ENCODE peak calls at places on chromosomes 12 and 14, in seven cellular contexts. U is A549, R is body of pancreas, K is GM12892, B is prostate gland, H is vagina, S is testis. Q is an unnamed sample.

GRCh38 chr14:92610849-92611271 is 97.3 kb downstream of the RIN3 start:
- DNase-seq in U (no peak), R (no peak), K (no peak), B (no peak), H (no peak), S (no peak), Q (no peak)

GRCh38 chr12:79555006-79555925 is 135.5 kb downstream of the PAWR start:
- DNase-seq in U (no peak), R (no peak), K (no peak), B (no peak), H (no peak), S (no peak), Q (no peak)

GRCh38 chr12:53452159-53453077 is 516 bp downstream of the PCBP2 start:
- DNase-seq in U (peak), R (peak), K (peak), B (peak), H (no peak), S (peak), Q (peak)

GRCh38 chr12:127146991-127147718 is 1119.8 kb upstream of the TMEM132C start:
- DNase-seq in U (no peak), R (no peak), K (no peak), B (no peak), H (no peak), S (no peak), Q (no peak)

GRCh38 chr12:15534322-15534721 is 212.0 kb downstream of the PTPRO start:
- DNase-seq in U (no peak), R (no peak), K (no peak), B (no peak), H (no peak), S (no peak), Q (no peak)

GRCh38 chr14:99549684-99550083 is 54.3 kb downstream of the CCDC85C start:
- DNase-seq in U (no peak), R (no peak), K (no peak), B (no peak), H (no peak), S (peak), Q (no peak)

GRCh38 chr12:124915249-124916236 is 1.1 kb upstream of the UBC start:
- DNase-seq in U (no peak), R (peak), K (no peak), B (peak), H (no peak), S (peak), Q (no peak)

GRCh38 chr14:61561657-61562276 is 133.5 kb upstream of the HIF1A start:
- DNase-seq in U (peak), R (peak), K (no peak), B (peak), H (no peak), S (peak), Q (no peak)

GRCh38 chr12:51827925-51828818 is 20.3 kb downstream of the FIGNL2 start:
- DNase-seq in U (no peak), R (no peak), K (no peak), B (no peak), H (no peak), S (no peak), Q (peak)

GRCh38 chr12:85076688-85077430 is 40.7 kb downstream of the LRRIQ1 start:
- DNase-seq in U (peak), R (no peak), K (no peak), B (peak), H (no peak), S (no peak), Q (peak)

GRCh38 chr12:84058136-84058535 is 854.5 kb downstream of the SLC6A15 start:
- DNase-seq in U (no peak), R (no peak), K (no peak), B (no peak), H (no peak), S (peak), Q (no peak)

GRCh38 chr12:128557231-128557630 is 266.5 kb downstream of the SLC15A4 start:
- DNase-seq in U (no peak), R (no peak), K (no peak), B (no peak), H (no peak), S (no peak), Q (no peak)

GRCh38 chr14:78763746-78764145 is 593.6 kb downstream of the NRXN3 start:
- DNase-seq in U (no peak), R (no peak), K (no peak), B (no peak), H (no peak), S (no peak), Q (no peak)

GRCh38 chr12:43550831-43551270 is 1.2 kb downstream of the ADAMTS20 start:
- DNase-seq in U (no peak), R (no peak), K (no peak), B (no peak), H (no peak), S (no peak), Q (no peak)

GRCh38 chr12:3004655-3005565 is 45.7 kb downstream of the TEAD4 start:
- DNase-seq in U (peak), R (no peak), K (peak), B (no peak), H (no peak), S (no peak), Q (no peak)

GRCh38 chr12:5904441-5904840 is 40.6 kb downstream of the ANO2 start:
- DNase-seq in U (no peak), R (no peak), K (no peak), B (no peak), H (peak), S (no peak), Q (no peak)

GRCh38 chr12:89566615-89567014 is 40.8 kb upstream of the POC1B start:
- DNase-seq in U (no peak), R (no peak), K (no peak), B (no peak), H (no peak), S (no peak), Q (no peak)

GRCh38 chr12:13435535-13435934 is 239.0 kb downstream of the EMP1 start:
- DNase-seq in U (no peak), R (no peak), K (no peak), B (no peak), H (no peak), S (no peak), Q (no peak)

GRCh38 chr14:51792819-51793218 is 67.6 kb upstream of the GNG2 start:
- DNase-seq in U (no peak), R (no peak), K (no peak), B (no peak), H (no peak), S (no peak), Q (no peak)

GRCh38 chr12:124392271-124392990 is 97.5 kb downstream of the RFLNA start:
- DNase-seq in U (peak), R (no peak), K (no peak), B (no peak), H (no peak), S (no peak), Q (peak)

GRCh38 chr12:126464157-126464556 is 1398.9 kb downstream of the AACS start:
- DNase-seq in U (no peak), R (no peak), K (no peak), B (no peak), H (no peak), S (no peak), Q (no peak)

GRCh38 chr12:89073659-89074058 is 278.6 kb downstream of the DUSP6 start:
- DNase-seq in U (no peak), R (no peak), K (no peak), B (no peak), H (no peak), S (no peak), Q (no peak)

GRCh38 chr14:32426596-32427408 is 97.7 kb downstream of the AKAP6 start:
- DNase-seq in U (no peak), R (no peak), K (no peak), B (no peak), H (no peak), S (no peak), Q (no peak)

GRCh38 chr12:5927732-5928516 is 17.1 kb downstream of the ANO2 start:
- DNase-seq in U (no peak), R (no peak), K (no peak), B (no peak), H (no peak), S (no peak), Q (no peak)

GRCh38 chr12:25852792-25853191 is 105.7 kb upstream of the RASSF8 start:
- DNase-seq in U (no peak), R (no peak), K (no peak), B (no peak), H (no peak), S (no peak), Q (no peak)

GRCh38 chr14:51518681-51519080 is 133.0 kb upstream of the FRMD6 start:
- DNase-seq in U (no peak), R (no peak), K (no peak), B (no peak), H (no peak), S (no peak), Q (no peak)

GRCh38 chr12:45575417-45575816 is 154.1 kb upstream of the ARID2 start:
- DNase-seq in U (no peak), R (no peak), K (no peak), B (no peak), H (no peak), S (no peak), Q (no peak)

GRCh38 chr12:126747530-126748149 is 1519.3 kb upstream of the TMEM132C start:
- DNase-seq in U (peak), R (peak), K (no peak), B (no peak), H (no peak), S (peak), Q (peak)

GRCh38 chr14:25836647-25837046 is 761.2 kb downstream of the NOVA1 start:
- DNase-seq in U (no peak), R (no peak), K (no peak), B (no peak), H (no peak), S (no peak), Q (no peak)

GRCh38 chr12:131892711-131893604 is 1.5 kb upstream of the ULK1 start:
- DNase-seq in U (peak), R (no peak), K (no peak), B (no peak), H (no peak), S (no peak), Q (peak)

GRCh38 chr12:52090291-52090690 is 10.8 kb downstream of the SMIM41 start:
- DNase-seq in U (no peak), R (no peak), K (no peak), B (no peak), H (no peak), S (no peak), Q (no peak)

GRCh38 chr12:40010899-40011774 is 94.7 kb downstream of the SLC2A13 start:
- DNase-seq in U (peak), R (peak), K (peak), B (peak), H (no peak), S (peak), Q (peak)

DNA sequence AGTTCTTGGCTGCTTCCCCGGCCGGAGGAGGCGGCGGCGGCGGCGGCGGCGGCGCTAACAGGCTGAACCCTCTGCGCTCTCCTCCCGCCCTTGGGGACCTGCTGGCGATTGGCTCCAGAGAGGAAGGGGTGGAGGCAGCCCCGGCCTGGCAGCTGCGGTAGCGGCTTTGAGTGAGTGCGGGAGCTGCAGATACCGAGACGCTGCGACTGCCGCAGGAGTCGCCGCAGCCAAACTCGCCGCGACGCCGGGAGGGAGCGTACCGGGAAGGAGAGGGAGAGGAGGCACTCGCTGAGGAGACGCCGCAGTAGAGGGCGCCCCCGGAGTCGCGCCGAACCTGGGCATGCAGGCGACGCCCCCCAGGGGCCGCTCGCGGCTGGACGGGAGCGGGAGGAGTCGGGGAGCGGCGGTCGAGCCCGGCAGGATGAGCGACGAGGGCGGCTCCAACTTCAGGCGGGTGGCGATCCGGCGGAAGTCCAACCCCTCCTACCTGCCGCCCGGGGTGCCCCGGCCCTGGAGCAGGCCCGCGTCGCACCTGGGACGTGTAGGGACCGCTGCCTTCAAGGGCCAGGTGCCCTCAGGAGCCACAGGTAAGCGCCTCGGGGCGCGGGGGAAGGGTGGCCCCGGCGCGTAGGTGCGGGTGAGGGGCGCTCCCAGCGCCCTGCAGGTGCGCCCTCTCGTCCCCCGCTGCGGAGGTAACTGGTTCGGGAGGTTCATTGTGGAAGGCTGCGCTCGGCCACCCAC is at the start of gene FGD4:
- DNase-seq in U (peak), R (peak), K (peak), B (peak), H (no peak), S (peak), Q (peak)
- TF ChIP-seq POLR2A in U (peak), R (peak), K (no peak), B (peak), H (no peak), S (no peak), Q (peak)

GRCh38 chr14:81400202-81400678 is at the start of gene STON2:
- DNase-seq in U (peak), R (no peak), K (no peak), B (peak), H (no peak), S (peak), Q (peak)
- TF ChIP-seq POLR2A in U (no peak), R (no peak), K (no peak), B (no peak), H (no peak), S (no peak), Q (no peak)

DNA sequence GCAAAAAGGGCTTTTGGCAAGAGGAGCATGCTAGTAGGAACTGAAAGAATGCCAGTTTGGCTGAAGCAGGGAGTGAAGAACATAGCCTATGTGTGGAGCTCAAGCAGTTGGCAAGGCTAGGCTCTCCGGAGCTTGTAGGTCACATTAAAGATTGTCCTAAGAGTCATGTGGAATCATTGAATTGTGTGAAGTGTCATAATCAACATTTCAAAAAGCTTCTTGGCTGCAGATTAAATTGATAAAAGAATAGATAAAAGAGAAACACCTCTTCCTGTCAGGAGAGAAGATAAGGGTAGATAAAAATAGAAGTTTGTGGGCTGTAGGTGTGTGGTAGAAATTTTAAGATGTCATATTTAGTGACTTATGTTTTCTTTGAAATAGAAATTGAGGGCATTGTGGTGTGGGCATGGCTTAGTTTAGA is 36.1 kb downstream of the CPSF6 start:
- DNase-seq in U (no peak), R (no peak), K (no peak), B (no peak), H (no peak), S (no peak), Q (no peak)
- TF ChIP-seq POLR2A in U (no peak), R (no peak), K (peak), B (no peak), H (no peak), S (no peak), Q (no peak)

DNA sequence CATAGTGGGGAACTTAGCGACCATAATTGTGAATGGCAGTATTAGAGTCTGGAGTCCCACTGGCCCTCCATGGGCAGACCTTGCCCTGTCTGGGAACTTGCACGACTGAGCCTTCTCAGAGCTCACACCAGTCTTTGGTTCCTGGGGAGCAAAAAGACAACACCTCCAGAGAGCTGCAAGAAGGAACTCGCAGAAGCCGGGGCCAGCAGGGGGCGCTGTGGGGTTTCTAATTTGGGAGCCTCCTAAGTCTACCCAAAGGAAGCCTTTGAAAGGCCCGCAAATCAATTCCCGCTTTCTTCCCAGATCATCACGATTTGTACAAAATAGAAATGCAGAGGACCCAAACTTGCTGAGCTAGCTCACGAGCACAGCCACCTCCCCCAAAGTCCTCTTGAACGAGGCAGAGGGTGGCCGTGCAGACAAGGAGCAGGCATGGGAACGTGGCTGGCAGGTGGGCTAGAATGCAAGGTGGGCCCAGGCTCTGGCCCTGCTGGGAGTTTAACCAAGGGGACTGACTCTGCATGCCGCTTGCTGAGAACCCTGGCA is 46.3 kb upstream of the FBXO21 start:
- DNase-seq in U (peak), R (peak), K (peak), B (peak), H (no peak), S (peak), Q (peak)
- TF ChIP-seq POLR2A in U (no peak), R (no peak), K (no peak), B (no peak), H (no peak), S (no peak), Q (no peak)

GRCh38 chr12:47079365-47079893 is at the start of gene PCED1B:
- DNase-seq in U (no peak), R (peak), K (no peak), B (peak), H (no peak), S (peak), Q (no peak)
- TF ChIP-seq POLR2A in U (peak), R (peak), K (no peak), B (peak), H (no peak), S (no peak), Q (no peak)

GRCh38 chr12:92147491-92147890 is 1.8 kb upstream of the BTG1 start:
- DNase-seq in U (no peak), R (no peak), K (no peak), B (no peak), H (no peak), S (no peak), Q (no peak)
- TF ChIP-seq POLR2A in U (no peak), R (no peak), K (no peak), B (no peak), H (no peak), S (no peak), Q (no peak)

DNA sequence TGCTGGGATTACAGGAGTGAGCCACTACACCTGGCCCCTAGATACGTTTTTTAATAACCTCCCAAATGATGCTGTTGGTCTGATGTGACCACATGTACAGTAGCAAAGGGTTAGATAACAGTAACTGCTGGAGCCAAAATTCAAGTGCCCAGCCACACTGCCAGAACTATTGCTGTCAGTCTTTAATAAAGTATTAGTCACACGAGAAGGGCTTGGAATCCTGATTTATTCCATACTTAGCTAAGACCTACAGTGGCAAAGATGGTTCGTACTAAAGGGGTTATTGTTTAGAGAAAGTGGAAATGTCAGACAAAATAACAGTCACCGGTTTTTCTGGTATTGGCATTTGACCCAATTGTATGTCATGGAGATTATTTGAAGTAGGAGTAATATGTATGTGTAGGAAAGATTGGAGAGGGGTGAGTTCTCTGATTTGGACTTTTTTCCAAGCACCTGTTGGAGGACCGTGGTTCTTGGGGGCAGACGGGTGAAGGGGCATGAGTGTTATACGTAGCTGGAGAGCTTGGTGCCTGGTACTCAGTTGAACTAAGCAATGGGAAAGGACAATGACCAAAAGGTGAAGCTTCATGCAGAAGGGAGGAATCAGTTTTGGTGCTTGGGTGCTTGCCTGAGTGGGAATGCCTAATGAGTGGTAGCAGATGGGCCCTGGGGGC is 9.7 kb downstream of the TUBA1C start:
- DNase-seq in U (no peak), R (no peak), K (no peak), B (no peak), H (no peak), S (no peak), Q (no peak)
- TF ChIP-seq POLR2A in U (no peak), R (no peak), K (peak), B (no peak), H (no peak), S (no peak), Q (no peak)

GRCh38 chr14:101809671-101810514 is 48.4 kb downstream of the PPP2R5C start:
- DNase-seq in U (peak), R (peak), K (peak), B (peak), H (no peak), S (peak), Q (peak)
- TF ChIP-seq POLR2A in U (peak), R (peak), K (peak), B (peak), H (peak), S (peak), Q (peak)

GRCh38 chr14:33676135-33676566 is 274.7 kb downstream of the EGLN3 start:
- DNase-seq in U (peak), R (peak), K (no peak), B (peak), H (no peak), S (peak), Q (peak)
- TF ChIP-seq POLR2A in U (no peak), R (no peak), K (no peak), B (no peak), H (no peak), S (no peak), Q (no peak)

Q was measured in H54.